ENCODE peak calls at places on chromosomes 6 and 20, in six cellular contexts. T is GM12878, B is esophagus muscularis mucosa, L is HCT116, N is spleen, P is stomach. Y is an unnamed sample.

GRCh38 chr6:1789092-1789491 is 179.4 kb downstream of the FOXC1 start:
- DNase-seq in T (no peak), B (no peak), L (no peak), N (no peak), P (no peak), Y (no peak)

GRCh38 chr6:41374618-41375590 is 39.5 kb downstream of the NCR2 start:
- DNase-seq in T (no peak), B (peak), L (no peak), N (no peak), P (no peak), Y (no peak)

GRCh38 chr6:85390105-85390728 is 59.7 kb upstream of the NT5E start:
- DNase-seq in T (no peak), B (no peak), L (no peak), N (no peak), P (no peak), Y (no peak)

GRCh38 chr20:43844778-43845614 is 69.7 kb upstream of the TOX2 start:
- DNase-seq in T (no peak), B (no peak), L (peak), N (no peak), P (no peak), Y (no peak)

GRCh38 chr6:137910424-137910834 is 43.4 kb downstream of the TNFAIP3 start:
- DNase-seq in T (no peak), B (no peak), L (no peak), N (no peak), P (no peak), Y (no peak)

GRCh38 chr20:3307078-3307477 is 68.1 kb upstream of the SLC4A11 start:
- DNase-seq in T (no peak), B (no peak), L (no peak), N (no peak), P (no peak), Y (no peak)

GRCh38 chr6:122202576-122203137 is 196.8 kb upstream of the HSF2 start:
- DNase-seq in T (no peak), B (no peak), L (no peak), N (no peak), P (no peak), Y (no peak)

GRCh38 chr6:33247977-33248642 is 23.6 kb downstream of the VPS52 start:
- DNase-seq in T (peak), B (peak), L (peak), N (peak), P (peak), Y (peak)

GRCh38 chr6:139152892-139153271 is 18.0 kb downstream of the HECA start:
- DNase-seq in T (no peak), B (no peak), L (no peak), N (no peak), P (no peak), Y (no peak)

GRCh38 chr6:73968358-73968757 is 272.4 kb downstream of the CD109 start:
- DNase-seq in T (no peak), B (no peak), L (no peak), N (no peak), P (no peak), Y (no peak)

GRCh38 chr20:63624486-63624885 is 2.4 kb downstream of the GMEB2 start:
- DNase-seq in T (no peak), B (no peak), L (no peak), N (peak), P (no peak), Y (no peak)

GRCh38 chr6:43434943-43435342 is 7.6 kb downstream of the ABCC10 start:
- DNase-seq in T (no peak), B (no peak), L (no peak), N (no peak), P (no peak), Y (no peak)

GRCh38 chr6:14454467-14454763 is 336.8 kb downstream of the CD83 start:
- DNase-seq in T (no peak), B (no peak), L (no peak), N (no peak), P (no peak), Y (no peak)

GRCh38 chr20:20096421-20096820 is 44.1 kb downstream of the CFAP61 start:
- DNase-seq in T (no peak), B (no peak), L (no peak), N (no peak), P (no peak), Y (no peak)

GRCh38 chr20:61295249-61295648 is 43.2 kb downstream of the CDH4 start:
- DNase-seq in T (no peak), B (no peak), L (no peak), N (no peak), P (no peak), Y (no peak)

GRCh38 chr6:132058975-132059374 is 107.8 kb upstream of the CCN2 start:
- DNase-seq in T (no peak), B (no peak), L (no peak), N (no peak), P (no peak), Y (no peak)

GRCh38 chr6:73451166-73452106 is 661 bp downstream of the CGAS start:
- DNase-seq in T (no peak), B (no peak), L (no peak), N (peak), P (peak), Y (peak)

GRCh38 chr6:70124882-70125535 is 177.9 kb downstream of the COL9A1 start:
- DNase-seq in T (no peak), B (no peak), L (no peak), N (no peak), P (no peak), Y (no peak)

GRCh38 chr6:41344865-41345264 is 9.5 kb downstream of the NCR2 start:
- DNase-seq in T (no peak), B (peak), L (no peak), N (no peak), P (no peak), Y (no peak)

GRCh38 chr6:149854532-149854931 is 9.6 kb downstream of the LRP11 start:
- DNase-seq in T (no peak), B (no peak), L (no peak), N (no peak), P (peak), Y (no peak)

GRCh38 chr20:4053516-4053919 is 38.2 kb upstream of the RNF24 start:
- DNase-seq in T (no peak), B (no peak), L (no peak), N (no peak), P (no peak), Y (no peak)

GRCh38 chr6:37061157-37061804 is 55.8 kb downstream of the FGD2 start:
- DNase-seq in T (no peak), B (no peak), L (no peak), N (peak), P (peak), Y (no peak)
- TF ChIP-seq POLR2A in T (no peak), B (no peak), L (no peak), N (no peak), P (no peak), Y (no peak)

DNA sequence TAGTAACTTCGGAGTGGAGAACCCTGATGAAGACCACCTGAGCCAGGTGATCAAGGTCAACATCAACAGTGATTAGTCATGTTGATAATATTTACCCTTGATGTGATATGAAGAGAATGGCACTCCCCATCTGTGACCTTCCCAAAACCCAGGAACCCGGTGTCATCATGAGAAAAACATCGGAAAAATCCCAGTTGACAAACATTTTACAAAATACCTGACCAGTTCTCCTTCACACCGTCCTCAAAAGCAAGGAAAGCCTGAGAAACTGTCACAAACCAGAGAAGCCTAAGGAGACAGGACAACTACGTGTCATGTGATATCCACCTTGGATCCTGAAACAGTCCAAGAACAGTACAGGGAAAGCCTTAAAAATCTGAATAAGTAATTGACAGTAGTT is 197.3 kb downstream of the ZMYND8 start:
- DNase-seq in T (no peak), B (no peak), L (no peak), N (no peak), P (no peak), Y (no peak)
- TF ChIP-seq POLR2AphosphoS5 in T (no peak), B (no peak), L (no peak), N (no peak), P (no peak), Y (no peak)

DNA sequence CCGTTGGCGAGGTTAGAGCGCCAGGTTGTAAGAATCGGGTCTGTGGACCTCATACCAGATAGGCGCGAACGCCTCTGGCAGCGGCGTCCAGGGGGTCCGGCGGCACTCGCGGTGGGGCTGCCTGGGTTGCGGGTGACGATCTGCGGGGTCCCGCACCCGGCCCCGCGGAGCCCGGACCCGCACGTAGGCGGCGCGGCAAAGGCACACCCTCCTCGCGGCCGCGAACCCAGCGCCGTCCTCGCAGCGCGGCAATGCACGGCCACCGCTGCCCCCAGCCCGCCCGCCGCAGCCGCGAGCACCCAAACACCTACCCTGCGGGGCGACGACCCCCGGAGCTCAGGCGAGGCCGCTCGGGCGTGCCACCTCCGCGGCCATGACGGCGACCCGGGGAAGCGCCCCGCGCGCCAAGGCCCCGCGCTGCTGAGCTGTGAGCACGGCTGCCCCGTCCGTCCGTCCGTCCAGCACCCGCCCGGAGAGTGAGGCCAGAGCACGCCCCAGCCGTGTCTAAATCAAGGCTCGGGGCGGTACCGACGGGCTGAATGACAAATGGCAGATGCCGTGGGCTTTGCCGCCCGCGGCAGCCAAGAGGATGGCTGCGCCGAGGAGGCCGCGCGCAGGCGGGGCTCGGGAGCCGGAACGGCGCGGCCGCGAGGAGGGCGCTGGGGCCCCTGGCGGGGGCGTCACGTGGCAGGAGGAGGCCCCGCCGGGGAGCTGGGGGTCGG is at the start of gene PLAGL1:
- DNase-seq in T (no peak), B (no peak), L (peak), N (peak), P (peak), Y (peak)
- TF ChIP-seq POLR2A in T (peak), B (peak), L (peak), N (no peak), P (no peak), Y (peak)

GRCh38 chr20:58980711-58981563 is at the start of gene NELFCD:
- DNase-seq in T (no peak), B (peak), L (peak), N (peak), P (peak), Y (peak)

GRCh38 chr20:58982406-58983114 is 1.5 kb downstream of the NELFCD start:
- DNase-seq in T (no peak), B (no peak), L (no peak), N (no peak), P (peak), Y (no peak)

GRCh38 chr20:58984691-58985090 is 3.6 kb downstream of the NELFCD start:
- DNase-seq in T (no peak), B (no peak), L (no peak), N (no peak), P (peak), Y (no peak)

GRCh38 chr20:58978351-58979190 is 2.5 kb upstream of the NELFCD start:
- DNase-seq in T (no peak), B (no peak), L (no peak), N (no peak), P (no peak), Y (no peak)

DNA sequence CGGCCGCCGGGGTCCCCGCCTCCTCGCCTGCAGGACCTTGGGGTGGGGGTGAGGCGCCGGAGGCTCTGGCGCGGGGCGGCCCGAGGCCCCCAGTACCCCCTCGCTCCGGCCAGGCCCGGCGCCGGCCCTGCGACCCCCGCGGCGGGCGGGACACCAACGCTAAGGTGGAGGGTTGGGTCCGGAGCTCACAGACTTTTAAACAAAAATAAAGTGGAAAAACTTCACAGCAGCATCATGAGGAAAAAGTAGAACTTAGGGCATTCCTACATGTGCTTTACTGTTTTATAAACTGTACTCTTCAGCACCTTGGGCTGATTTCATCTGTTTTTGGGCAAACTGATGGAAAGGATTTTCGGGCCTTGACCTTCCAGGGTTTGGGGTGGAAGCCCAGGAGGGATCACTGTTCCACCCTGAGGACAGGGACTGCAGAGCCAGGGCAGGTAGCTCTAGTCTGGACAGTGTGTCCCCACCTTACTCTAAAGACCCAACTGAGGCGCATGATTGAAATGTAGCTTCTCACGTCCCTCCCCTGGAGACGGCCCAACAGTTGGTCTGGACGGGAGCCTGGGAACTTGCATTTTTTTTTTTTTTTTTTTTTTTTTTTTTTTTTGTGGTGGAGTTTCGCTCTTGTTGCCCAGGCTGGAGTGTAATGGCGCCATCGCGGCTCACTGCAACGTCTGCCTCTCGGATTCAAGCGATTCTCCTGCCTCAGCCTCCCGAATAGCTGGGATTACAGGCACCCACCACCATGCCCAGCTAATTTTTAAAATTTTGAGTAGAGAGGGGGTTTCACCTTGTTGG is 708 bp downstream of the NELFCD start:
- DNase-seq in T (no peak), B (no peak), L (no peak), N (no peak), P (peak), Y (no peak)
- TF ChIP-seq POLR2AphosphoS5 in T (no peak), B (no peak), L (no peak), N (no peak), P (no peak), Y (no peak)